ENCODE peak calls at places on chromosomes 13 and 19, in four cellular contexts. G, X, A and H are unnamed samples.

GRCh38 chr19:44430956-44431355 is 17.3 kb downstream of the ZNF229 start:
- DNase-seq in G (no peak), X (no peak), A (no peak), H (no peak)

GRCh38 chr19:15124572-15125231 is 17.5 kb downstream of the SYDE1 start:
- DNase-seq in G (peak; percentile 50), X (no peak), A (no peak), H (peak; percentile 28)

GRCh38 chr19:39112338-39112890 is 13.2 kb upstream of the PAK4 start:
- DNase-seq in G (no peak), X (no peak), A (no peak), H (no peak)

GRCh38 chr19:38674388-38675133 is 27.1 kb downstream of the ACTN4 start:
- DNase-seq in G (no peak), X (no peak), A (no peak), H (no peak)

GRCh38 chr19:34243876-34244578 is 10.3 kb upstream of the GARRE1 start:
- DNase-seq in G (no peak), X (no peak), A (no peak), H (no peak)

GRCh38 chr19:13983213-13983889 is 22.8 kb downstream of the RFX1 start:
- DNase-seq in G (no peak), X (no peak), A (no peak), H (no peak)

GRCh38 chr19:49895566-49896297 is 955 bp downstream of the IL4I1 start:
- DNase-seq in G (no peak), X (no peak), A (no peak), H (no peak)

GRCh38 chr13:87680298-87680697 is 9.1 kb downstream of the SLITRK5 start:
- DNase-seq in G (no peak), X (no peak), A (no peak), H (no peak)

GRCh38 chr19:18317998-18318800 is 4.7 kb downstream of the LSM4 start:
- DNase-seq in G (peak; percentile 54), X (no peak), A (no peak), H (no peak)

GRCh38 chr19:39765091-39766076 is 13.3 kb upstream of the LEUTX start:
- DNase-seq in G (peak; percentile 48), X (no peak), A (peak; percentile 77), H (no peak)

GRCh38 chr13:41344358-41344757 is 33.3 kb downstream of the NAA16 start:
- DNase-seq in G (peak; percentile 27), X (no peak), A (no peak), H (no peak)

GRCh38 chr13:32032780-32033179 is 1.2 kb downstream of the FRY start:
- DNase-seq in G (no peak), X (no peak), A (no peak), H (no peak)

GRCh38 chr13:40102360-40102727 is 446.9 kb downstream of the COG6 start:
- DNase-seq in G (no peak), X (no peak), A (no peak), H (no peak)

GRCh38 chr13:96871470-96871869 is 122.8 kb downstream of the OXGR1 start:
- DNase-seq in G (no peak), X (no peak), A (no peak), H (no peak)

GRCh38 chr19:13629687-13630357 is 123.5 kb upstream of the CACNA1A start:
- DNase-seq in G (no peak), X (no peak), A (no peak), H (no peak)

DNA sequence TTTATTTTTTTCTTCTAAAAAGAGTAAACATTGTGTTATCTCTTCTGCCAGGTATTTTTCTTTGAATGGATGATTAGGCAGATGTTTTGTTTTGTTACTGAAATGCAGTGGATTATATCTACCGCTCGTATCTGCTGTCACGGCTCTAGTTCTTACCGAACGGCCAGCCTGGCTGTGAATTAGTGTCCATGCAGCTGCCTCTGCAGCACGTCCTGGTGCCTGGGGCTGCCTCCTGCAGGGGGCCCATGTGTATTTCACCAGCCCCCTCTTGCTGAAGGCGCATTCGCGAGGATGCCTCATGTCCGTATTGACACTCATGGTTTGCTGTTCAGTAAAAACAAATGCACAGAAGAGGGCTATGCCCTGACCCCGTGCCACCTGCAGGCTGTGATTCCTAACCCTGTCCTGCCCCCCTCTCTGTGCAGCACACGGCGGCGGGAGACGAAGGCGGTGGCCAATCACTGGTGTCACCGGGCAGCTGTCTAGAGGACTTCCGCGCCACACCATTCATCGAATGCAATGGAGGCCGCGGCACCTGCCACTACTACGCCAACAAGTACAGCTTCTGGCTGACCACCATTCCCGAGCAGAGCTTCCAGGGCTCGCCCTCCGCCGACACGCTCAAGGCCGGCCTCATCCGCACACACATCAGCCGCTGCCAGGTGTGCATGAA is 49.9 kb downstream of the RAB20 start:
- DNase-seq in G (peak; percentile 27), X (no peak), A (no peak), H (no peak)
- TF ChIP-seq TAF1 in G (no peak), X (no peak), A (no peak), H (no peak)

GRCh38 chr13:105660550-105660949 is 874.9 kb downstream of the EFNB2 start:
- DNase-seq in G (no peak), X (no peak), A (no peak), H (no peak)
- TF ChIP-seq POLR2AphosphoS5 in G (no peak), X (no peak), A (no peak), H (no peak)

DNA sequence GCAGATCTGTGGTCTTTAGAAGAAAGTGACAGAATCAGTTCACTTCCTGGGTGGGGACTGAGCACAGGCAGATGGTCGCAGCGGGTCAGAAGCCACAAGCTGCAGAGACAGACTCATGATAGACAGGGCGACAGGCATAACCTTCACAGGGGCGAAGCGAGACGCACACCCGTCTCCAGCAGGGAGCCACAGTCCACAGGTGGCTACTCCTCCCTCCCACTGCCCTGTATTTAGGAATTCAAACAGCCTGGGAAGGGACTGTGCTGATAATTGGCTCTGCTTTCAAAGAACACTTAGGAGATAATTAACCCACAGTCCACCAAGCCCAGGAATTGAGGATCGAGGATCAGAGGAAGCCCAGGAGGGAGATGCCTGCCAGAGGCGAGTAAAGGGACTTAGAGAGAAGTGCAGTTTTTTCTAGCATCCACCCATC is 23.2 kb downstream of the RFX2 start:
- DNase-seq in G (peak; percentile 75), X (peak; percentile 40), A (no peak), H (no peak)
- TF ChIP-seq TAF1 in G (no peak), X (peak; percentile 30), A (no peak), H (no peak)

DNA sequence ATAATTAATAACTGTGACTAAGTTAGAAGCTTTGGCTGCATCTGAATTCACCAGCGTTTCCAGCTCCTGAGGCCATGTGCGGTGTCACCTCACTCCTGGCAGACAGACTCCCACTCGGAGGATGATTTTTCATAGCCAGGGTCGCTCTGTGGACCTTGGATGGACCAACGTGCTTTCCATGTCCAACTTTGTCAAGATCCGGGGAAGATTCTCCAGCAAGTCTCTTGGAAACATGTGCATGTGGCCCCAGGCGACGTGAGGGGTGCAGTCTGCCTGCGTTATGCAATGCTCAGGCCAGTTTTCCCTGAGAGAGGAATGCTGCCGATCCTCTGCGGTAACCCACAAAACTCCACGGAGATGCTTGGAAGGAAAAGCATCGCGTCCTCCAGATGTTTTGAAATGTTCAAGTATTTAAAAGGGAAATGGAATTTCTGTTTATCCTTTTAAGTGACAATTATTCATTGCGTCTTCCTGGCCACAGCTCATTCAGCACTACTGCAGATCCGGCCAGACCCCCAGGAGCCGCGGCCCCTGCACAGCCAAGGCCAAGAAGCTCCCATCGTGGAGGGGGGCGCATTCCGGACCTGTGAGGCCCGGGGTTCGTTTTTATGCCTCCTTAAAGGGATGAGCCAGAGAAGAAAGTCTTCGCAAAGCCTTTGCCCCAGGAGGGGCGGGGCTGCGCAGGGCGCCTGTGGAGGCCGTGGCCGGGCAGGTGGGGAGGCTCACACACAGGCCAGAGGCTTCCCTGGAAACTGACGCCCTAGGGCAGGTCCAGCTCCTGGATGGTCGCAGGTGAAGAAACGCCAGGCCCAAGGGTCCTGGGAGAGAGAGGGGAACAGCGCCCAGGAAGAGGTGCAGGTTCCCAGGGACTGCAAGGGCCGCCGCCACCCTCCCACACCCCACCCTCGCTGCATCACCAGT is 46.0 kb downstream of the C13orf46 start:
- DNase-seq in G (no peak), X (no peak), A (no peak), H (no peak)
- TF ChIP-seq POLR2AphosphoS5 in G (no peak), X (no peak), A (no peak), H (no peak)

GRCh38 chr13:112761701-112762689 is 72.2 kb downstream of the ATP11A start:
- DNase-seq in G (no peak), X (no peak), A (no peak), H (no peak)
- TF ChIP-seq TAF1 in G (no peak), X (no peak), A (no peak), H (no peak)